ENCODE peak calls at places on chromosomes 7 and 10, in six cellular contexts. X, W, L, U, A and S are unnamed samples.

GRCh38 chr7:107967420-107967819 is 35.5 kb downstream of the LAMB1 start:
- DNase-seq in X (no peak), W (no peak), L (no peak), U (no peak), A (no peak), S (no peak)

GRCh38 chr10:60942604-60943269 is 1.2 kb downstream of the RHOBTB1 start:
- DNase-seq in X (no peak), W (peak; percentile 58), L (peak; percentile 32), U (no peak), A (no peak), S (peak; percentile 39)

GRCh38 chr10:120574986-120575385 is 118.0 kb downstream of the PLPP4 start:
- DNase-seq in X (no peak), W (no peak), L (no peak), U (no peak), A (no peak), S (no peak)

GRCh38 chr10:127563718-127564553 is 14.8 kb downstream of the NPS start:
- DNase-seq in X (peak; percentile 51), W (no peak), L (peak; percentile 42), U (no peak), A (peak; percentile 58), S (no peak)

GRCh38 chr7:78472519-78472918 is 673.9 kb downstream of the PHTF2 start:
- DNase-seq in X (no peak), W (no peak), L (no peak), U (peak; percentile 69), A (no peak), S (no peak)

GRCh38 chr10:21372651-21373410 is 152.7 kb downstream of the SKIDA1 start:
- DNase-seq in X (no peak), W (peak; percentile 64), L (peak; percentile 57), U (peak; percentile 90), A (no peak), S (peak; percentile 44)

GRCh38 chr7:157985636-157986035 is 602.0 kb downstream of the PTPRN2 start:
- DNase-seq in X (no peak), W (no peak), L (no peak), U (no peak), A (no peak), S (no peak)

GRCh38 chr10:99660662-99661369 is 1.5 kb downstream of the ENTPD7 start:
- DNase-seq in X (no peak), W (no peak), L (no peak), U (no peak), A (no peak), S (no peak)

GRCh38 chr7:12809476-12809875 is 122.0 kb downstream of the ARL4A start:
- DNase-seq in X (no peak), W (no peak), L (no peak), U (no peak), A (no peak), S (no peak)

GRCh38 chr10:133030126-133030525 is 57.6 kb upstream of the ADGRA1 start:
- DNase-seq in X (no peak), W (no peak), L (no peak), U (no peak), A (no peak), S (no peak)

GRCh38 chr7:134462337-134462925 is 3.5 kb upstream of the AKR1B1 start:
- DNase-seq in X (no peak), W (no peak), L (peak; percentile 13), U (peak; percentile 61), A (no peak), S (no peak)

GRCh38 chr10:36559990-36560389 is 565.4 kb upstream of the ANKRD30A start:
- DNase-seq in X (no peak), W (no peak), L (no peak), U (no peak), A (no peak), S (no peak)

GRCh38 chr10:79274279-79275104 is 72.8 kb upstream of the PPIF start:
- DNase-seq in X (peak; percentile 68), W (no peak), L (no peak), U (peak; percentile 83), A (no peak), S (no peak)

GRCh38 chr7:69825031-69825681 is 226.9 kb downstream of the AUTS2 start:
- DNase-seq in X (no peak), W (no peak), L (no peak), U (no peak), A (no peak), S (no peak)

GRCh38 chr7:37234928-37235327 is 213.7 kb downstream of the ELMO1 start:
- DNase-seq in X (no peak), W (no peak), L (peak; percentile 43), U (no peak), A (no peak), S (peak; percentile 12)

GRCh38 chr10:117488004-117488403 is 54.5 kb upstream of the EMX2 start:
- DNase-seq in X (no peak), W (no peak), L (no peak), U (no peak), A (no peak), S (no peak)

GRCh38 chr10:112394475-112394875 is 20.6 kb downstream of the ACSL5 start:
- DNase-seq in X (no peak), W (no peak), L (peak; percentile 19), U (no peak), A (no peak), S (no peak)

GRCh38 chr10:86139066-86139657 is 227.4 kb downstream of the GRID1 start:
- DNase-seq in X (peak; percentile 54), W (no peak), L (peak; percentile 13), U (no peak), A (peak; percentile 72), S (no peak)

GRCh38 chr10:78375854-78376785 is 342.5 kb downstream of the RPS24 start:
- DNase-seq in X (no peak), W (no peak), L (no peak), U (no peak), A (no peak), S (no peak)

GRCh38 chr7:151167197-151167911 is at the start of gene GBX1:
- DNase-seq in X (peak; percentile 68), W (no peak), L (peak; percentile 44), U (no peak), A (peak; percentile 53), S (no peak)
- TF ChIP-seq CTCF in X (peak; percentile 13), W (no peak), L (no peak), U (no peak), A (no peak), S (no peak)

DNA sequence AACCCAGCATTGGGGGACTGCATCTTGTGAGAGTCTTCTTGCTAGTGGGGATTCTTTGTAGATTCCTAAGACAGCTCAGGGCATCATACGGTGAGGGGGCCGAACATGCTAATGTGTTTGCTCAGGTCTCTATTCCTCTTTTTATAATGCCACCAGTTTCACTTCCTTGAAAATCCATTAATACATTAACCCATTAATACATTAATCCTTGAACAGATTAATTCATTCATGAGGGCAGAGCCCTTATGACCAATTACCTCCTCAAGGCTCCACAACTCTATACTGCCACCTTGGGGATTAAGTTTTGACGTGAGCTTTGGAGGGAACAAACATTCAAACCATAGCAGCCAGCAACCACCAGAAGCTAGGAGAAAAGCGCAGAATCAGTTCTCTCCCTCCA is 67.2 kb upstream of the POT1 start:
- DNase-seq in X (no peak), W (no peak), L (peak; percentile 14), U (no peak), A (no peak), S (no peak)
- TF ChIP-seq CTCF in X (no peak), W (no peak), L (no peak), U (no peak), A (no peak), S (peak; percentile 24)

GRCh38 chr7:123637203-123637602 is 18.5 kb upstream of the LMOD2 start:
- DNase-seq in X (no peak), W (no peak), L (no peak), U (no peak), A (no peak), S (no peak)
- TF ChIP-seq CTCF in X (no peak), W (no peak), L (no peak), U (no peak), A (no peak), S (no peak)

GRCh38 chr7:155543926-155544325 is 2.4 kb downstream of the CNPY1 start:
- DNase-seq in X (no peak), W (no peak), L (no peak), U (no peak), A (no peak), S (no peak)

GRCh38 chr7:155547161-155547791 is 917 bp upstream of the CNPY1 start:
- DNase-seq in X (no peak), W (no peak), L (no peak), U (no peak), A (no peak), S (no peak)

GRCh38 chr7:155543011-155543881 is 3.1 kb downstream of the CNPY1 start:
- DNase-seq in X (no peak), W (no peak), L (no peak), U (no peak), A (no peak), S (no peak)

GRCh38 chr7:155544485-155544884 is 1.9 kb downstream of the CNPY1 start:
- DNase-seq in X (no peak), W (no peak), L (no peak), U (no peak), A (no peak), S (no peak)

DNA sequence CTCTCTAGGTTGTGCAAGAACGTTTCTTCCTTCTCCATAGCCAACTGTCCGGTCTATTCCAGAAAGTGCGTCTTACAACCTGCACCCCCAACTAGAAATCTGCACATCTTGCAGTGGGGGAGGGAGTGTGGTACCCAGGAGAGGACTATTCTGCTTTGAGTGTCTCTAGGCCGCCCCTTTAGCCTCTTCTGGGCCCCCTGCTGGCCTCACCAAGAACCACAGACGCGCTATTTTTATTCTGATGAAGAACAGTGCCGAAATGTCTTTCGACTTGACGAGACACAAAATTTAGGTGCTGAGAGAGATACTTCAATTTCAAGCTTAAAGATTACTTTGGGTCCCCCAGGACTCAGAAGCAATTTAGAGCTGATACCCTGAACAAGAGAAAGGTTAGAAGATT is 1.0 kb downstream of the CNPY1 start:
- DNase-seq in X (no peak), W (no peak), L (no peak), U (no peak), A (no peak), S (no peak)
- TF ChIP-seq CTCF in X (peak; percentile 41), W (no peak), L (no peak), U (no peak), A (peak; percentile 14), S (peak; percentile 26)

DNA sequence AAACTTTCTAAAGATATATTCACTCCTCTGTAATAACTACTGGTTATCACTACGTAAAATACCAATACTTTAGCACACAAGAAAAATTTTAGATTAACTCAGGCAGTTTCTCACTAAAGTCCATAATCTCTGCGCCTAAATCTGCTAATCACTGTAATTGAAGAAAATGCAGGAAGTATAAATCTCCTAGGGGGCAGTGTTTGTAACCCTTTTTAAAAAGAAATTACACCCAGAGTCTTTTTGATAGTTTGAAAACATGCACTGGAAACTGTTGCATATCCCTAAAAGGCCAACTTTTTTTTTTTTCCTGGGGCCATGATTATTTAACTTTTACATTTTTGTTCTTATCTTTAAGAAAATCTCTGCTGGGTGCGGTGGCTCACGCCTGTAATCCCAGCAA is 209.6 kb downstream of the KIAA1217 start:
- DNase-seq in X (no peak), W (no peak), L (no peak), U (no peak), A (no peak), S (no peak)
- TF ChIP-seq CTCF in X (no peak), W (no peak), L (peak; percentile 11), U (no peak), A (no peak), S (no peak)

GRCh38 chr7:75798770-75799169 is 14.8 kb downstream of the CCL24 start:
- DNase-seq in X (no peak), W (no peak), L (no peak), U (no peak), A (no peak), S (no peak)
- TF ChIP-seq CTCF in X (no peak), W (no peak), L (no peak), U (no peak), A (no peak), S (no peak)